ENCODE peak calls at places on chromosome 7, in four cellular contexts. Q is CD8-positive, alpha-beta memory T cell; G is GM12891; S is activated T-cell treated with anti-CD3 and anti-CD28 coated beads for 1 hour. M is an unnamed sample.

GRCh38 chr7:50310361-50310760 is 5.8 kb downstream of the IKZF1 start:
- DNase-seq in Q (no peak), G (no peak), S (no peak), M (no peak)

GRCh38 chr7:128041203-128041602 is 10.0 kb upstream of the LRRC4 start:
- DNase-seq in Q (no peak), G (no peak), S (no peak), M (no peak)

GRCh38 chr7:147081117-147081516 is 964.5 kb downstream of the CNTNAP2 start:
- DNase-seq in Q (no peak), G (no peak), S (no peak), M (no peak)

GRCh38 chr7:116859323-116859722 is 3.1 kb upstream of the CAPZA2 start:
- DNase-seq in Q (no peak), G (no peak), S (no peak), M (no peak)

GRCh38 chr7:44240983-44241510 is 40.3 kb downstream of the YKT6 start:
- DNase-seq in Q (peak; percentile 21), G (peak; percentile 92), S (peak; percentile 29), M (peak; percentile 23)

GRCh38 chr7:98406827-98407226 is 5.9 kb upstream of the BAIAP2L1 start:
- DNase-seq in Q (no peak), G (no peak), S (no peak), M (no peak)

GRCh38 chr7:140659727-140660396 is 12.9 kb upstream of the ADCK2 start:
- DNase-seq in Q (no peak), G (no peak), S (no peak), M (no peak)

GRCh38 chr7:151897201-151897711 is 20.3 kb upstream of the PRKAG2 start:
- DNase-seq in Q (no peak), G (no peak), S (no peak), M (no peak)

GRCh38 chr7:41835977-41836530 is 133.2 kb upstream of the INHBA start:
- DNase-seq in Q (no peak), G (no peak), S (no peak), M (no peak)

GRCh38 chr7:35253680-35254495 is at the start of gene TBX20:
- DNase-seq in Q (no peak), G (no peak), S (no peak), M (no peak)

GRCh38 chr7:28957064-28957821 is 887 bp downstream of the TRIL start:
- DNase-seq in Q (no peak), G (peak; percentile 17), S (no peak), M (no peak)

GRCh38 chr7:150994141-150994837 is 3.5 kb downstream of the NOS3 start:
- DNase-seq in Q (no peak), G (no peak), S (no peak), M (no peak)

GRCh38 chr7:47587389-47587788 is 5.5 kb upstream of the TNS3 start:
- DNase-seq in Q (no peak), G (no peak), S (no peak), M (no peak)

GRCh38 chr7:131529179-131529578 is 27.2 kb downstream of the PODXL start:
- DNase-seq in Q (no peak), G (no peak), S (no peak), M (no peak)

GRCh38 chr7:87316097-87316700 is 29.3 kb upstream of the CROT start:
- DNase-seq in Q (no peak), G (no peak), S (no peak), M (no peak)

GRCh38 chr7:48177271-48177670 is 6.0 kb downstream of the ABCA13 start:
- DNase-seq in Q (no peak), G (no peak), S (no peak), M (no peak)

GRCh38 chr7:107390921-107391320 is 78.9 kb upstream of the GPR22 start:
- DNase-seq in Q (no peak), G (no peak), S (no peak), M (no peak)

GRCh38 chr7:30776971-30777370 is 5.8 kb downstream of the MINDY4 start:
- DNase-seq in Q (no peak), G (no peak), S (no peak), M (no peak)

GRCh38 chr7:1938788-1939433 is 268.8 kb downstream of the ELFN1 start:
- DNase-seq in Q (no peak), G (no peak), S (peak; percentile 20), M (peak; percentile 21)

GRCh38 chr7:3836855-3837254 is 535.8 kb downstream of the SDK1 start:
- DNase-seq in Q (no peak), G (no peak), S (no peak), M (no peak)

GRCh38 chr7:23477962-23478866 is 7.9 kb upstream of the IGF2BP3 start:
- DNase-seq in Q (no peak), G (no peak), S (no peak), M (no peak)

GRCh38 chr7:151680810-151681209 is 161.1 kb upstream of the RHEB start:
- DNase-seq in Q (no peak), G (no peak), S (no peak), M (no peak)

GRCh38 chr7:2093214-2093840 is 139.4 kb downstream of the MAD1L1 start:
- DNase-seq in Q (no peak), G (no peak), S (no peak), M (no peak)